ENCODE peak calls at places on chromosome 5, in seven cellular contexts. One of them, this sample, is unnamed.

GRCh38 chr5:39947657-39948056 is 522.9 kb upstream of the DAB2 start:
- DNase-seq in mesenchymal stem cell: no peak
- DNase-seq in IMR-90: peak
- DNase-seq in mesendoderm: no peak
- DNase-seq in H9: no peak
- DNase-seq in neuronal stem cell: no peak
- DNase-seq in H1: no peak
- DNase-seq in this sample: no peak

GRCh38 chr5:10317825-10318682 is 10.4 kb upstream of the CMBL start:
- DNase-seq in neuronal stem cell: no peak
- DNase-seq in IMR-90: no peak
- DNase-seq in H1: no peak
- DNase-seq in mesenchymal stem cell: peak
- DNase-seq in H9: no peak
- DNase-seq in mesendoderm: no peak
- DNase-seq in this sample: no peak

GRCh38 chr5:178077751-178078150 is 35.6 kb upstream of the N4BP3 start:
- DNase-seq in mesenchymal stem cell: no peak
- DNase-seq in H9: peak
- DNase-seq in IMR-90: no peak
- DNase-seq in mesendoderm: peak
- DNase-seq in neuronal stem cell: no peak
- DNase-seq in H1: no peak
- DNase-seq in this sample: peak

GRCh38 chr5:59390074-59390659 is 503.4 kb downstream of the PDE4D start:
- DNase-seq in mesendoderm: peak
- DNase-seq in IMR-90: peak
- DNase-seq in H9: no peak
- DNase-seq in mesenchymal stem cell: peak
- DNase-seq in neuronal stem cell: peak
- DNase-seq in H1: no peak
- DNase-seq in this sample: no peak

GRCh38 chr5:132132138-132132537 is 58.5 kb downstream of the CSF2 start:
- DNase-seq in neuronal stem cell: no peak
- DNase-seq in mesenchymal stem cell: peak
- DNase-seq in H1: no peak
- DNase-seq in mesendoderm: no peak
- DNase-seq in H9: no peak
- DNase-seq in IMR-90: no peak
- DNase-seq in this sample: no peak

GRCh38 chr5:141604318-141604717 is 14.5 kb downstream of the DIAPH1 start:
- DNase-seq in neuronal stem cell: no peak
- DNase-seq in H9: peak
- DNase-seq in mesendoderm: peak
- DNase-seq in IMR-90: peak
- DNase-seq in mesenchymal stem cell: peak
- DNase-seq in H1: no peak
- DNase-seq in this sample: peak

GRCh38 chr5:39716532-39716971 is 291.8 kb upstream of the DAB2 start:
- DNase-seq in H1: peak
- DNase-seq in IMR-90: peak
- DNase-seq in H9: peak
- DNase-seq in mesendoderm: peak
- DNase-seq in mesenchymal stem cell: peak
- DNase-seq in neuronal stem cell: peak
- DNase-seq in this sample: peak

GRCh38 chr5:82295144-82295543 is 17.0 kb upstream of the RPS23 start:
- DNase-seq in H1: no peak
- DNase-seq in mesendoderm: peak
- DNase-seq in H9: no peak
- DNase-seq in mesenchymal stem cell: no peak
- DNase-seq in IMR-90: peak
- DNase-seq in neuronal stem cell: no peak
- DNase-seq in this sample: no peak

GRCh38 chr5:135486679-135487395 is 34.7 kb upstream of the TIFAB start:
- DNase-seq in IMR-90: no peak
- DNase-seq in H1: no peak
- DNase-seq in mesendoderm: no peak
- DNase-seq in H9: no peak
- DNase-seq in neuronal stem cell: no peak
- DNase-seq in mesenchymal stem cell: no peak
- DNase-seq in this sample: no peak

GRCh38 chr5:38938424-38938823 is 92.6 kb downstream of the OSMR start:
- DNase-seq in neuronal stem cell: no peak
- DNase-seq in H1: no peak
- DNase-seq in mesenchymal stem cell: no peak
- DNase-seq in IMR-90: peak
- DNase-seq in mesendoderm: peak
- DNase-seq in H9: no peak
- DNase-seq in this sample: no peak

GRCh38 chr5:169415351-169415750 is 114.4 kb upstream of the SLIT3 start:
- DNase-seq in mesenchymal stem cell: no peak
- DNase-seq in H9: no peak
- DNase-seq in H1: no peak
- DNase-seq in IMR-90: no peak
- DNase-seq in neuronal stem cell: no peak
- DNase-seq in mesendoderm: no peak
- DNase-seq in this sample: no peak

GRCh38 chr5:154901276-154901675 is 36.7 kb downstream of the GEMIN5 start:
- DNase-seq in mesenchymal stem cell: no peak
- DNase-seq in mesendoderm: no peak
- DNase-seq in H9: no peak
- DNase-seq in IMR-90: peak
- DNase-seq in neuronal stem cell: no peak
- DNase-seq in H1: no peak
- DNase-seq in this sample: no peak

GRCh38 chr5:52783226-52783959 is 4.3 kb upstream of the ITGA1 start:
- DNase-seq in IMR-90: no peak
- DNase-seq in mesenchymal stem cell: no peak
- DNase-seq in mesendoderm: no peak
- DNase-seq in neuronal stem cell: no peak
- DNase-seq in H9: no peak
- DNase-seq in H1: no peak
- DNase-seq in this sample: no peak

GRCh38 chr5:157222506-157223230 is 42.0 kb downstream of the ITK start:
- DNase-seq in mesendoderm: no peak
- DNase-seq in mesenchymal stem cell: peak
- DNase-seq in H1: no peak
- DNase-seq in IMR-90: peak
- DNase-seq in H9: no peak
- DNase-seq in neuronal stem cell: no peak
- DNase-seq in this sample: peak

GRCh38 chr5:58987193-58987592 is 404.3 kb downstream of the RAB3C start:
- DNase-seq in mesenchymal stem cell: no peak
- DNase-seq in IMR-90: peak
- DNase-seq in neuronal stem cell: no peak
- DNase-seq in mesendoderm: no peak
- DNase-seq in H9: no peak
- DNase-seq in H1: no peak
- DNase-seq in this sample: no peak

GRCh38 chr5:146357125-146357524 is 18.5 kb downstream of the POU4F3 start:
- DNase-seq in H1: no peak
- DNase-seq in neuronal stem cell: no peak
- DNase-seq in mesendoderm: no peak
- DNase-seq in H9: no peak
- DNase-seq in IMR-90: no peak
- DNase-seq in mesenchymal stem cell: no peak
- DNase-seq in this sample: no peak

GRCh38 chr5:174371600-174372094 is 326.1 kb downstream of the NSG2 start:
- DNase-seq in neuronal stem cell: no peak
- DNase-seq in IMR-90: no peak
- DNase-seq in H9: no peak
- DNase-seq in mesenchymal stem cell: peak
- DNase-seq in H1: no peak
- DNase-seq in mesendoderm: no peak
- DNase-seq in this sample: peak

GRCh38 chr5:14114615-14115251 is 28.4 kb upstream of the TRIO start:
- DNase-seq in mesendoderm: peak
- DNase-seq in IMR-90: no peak
- DNase-seq in neuronal stem cell: no peak
- DNase-seq in mesenchymal stem cell: no peak
- DNase-seq in H9: no peak
- DNase-seq in H1: no peak
- DNase-seq in this sample: peak

GRCh38 chr5:180799902-180800801 is 2.5 kb downstream of the MGAT1 start:
- DNase-seq in H9: no peak
- DNase-seq in H1: no peak
- DNase-seq in mesendoderm: peak
- DNase-seq in neuronal stem cell: no peak
- DNase-seq in IMR-90: peak
- DNase-seq in mesenchymal stem cell: peak
- DNase-seq in this sample: peak

GRCh38 chr5:83340511-83340918 is 131.0 kb upstream of the VCAN start:
- DNase-seq in mesendoderm: no peak
- DNase-seq in H9: no peak
- DNase-seq in neuronal stem cell: no peak
- DNase-seq in H1: no peak
- DNase-seq in mesenchymal stem cell: no peak
- DNase-seq in IMR-90: no peak
- DNase-seq in this sample: no peak

GRCh38 chr5:172943906-172944305 is 15.3 kb upstream of the RPL26L1 start:
- DNase-seq in IMR-90: no peak
- DNase-seq in mesenchymal stem cell: no peak
- DNase-seq in H1: no peak
- DNase-seq in neuronal stem cell: no peak
- DNase-seq in mesendoderm: peak
- DNase-seq in H9: no peak
- DNase-seq in this sample: no peak

DNA sequence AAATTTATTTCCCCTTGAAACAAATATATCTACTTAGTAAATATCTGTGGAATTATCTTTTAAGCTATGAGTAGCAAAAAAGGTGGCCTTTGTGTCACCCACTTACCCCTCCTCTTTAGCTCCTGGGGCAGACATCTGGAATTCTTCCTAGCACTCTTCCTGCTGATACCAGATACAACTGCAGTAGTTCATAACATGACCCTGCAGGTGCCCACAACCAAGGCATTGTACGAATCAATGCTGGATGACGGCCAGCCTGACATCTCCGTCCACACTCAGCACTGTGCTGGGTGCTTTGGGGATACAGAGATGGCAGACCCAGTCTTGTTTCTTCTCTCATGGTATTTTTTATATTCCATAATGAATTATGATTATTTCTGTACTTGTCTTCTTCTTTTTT is 152.3 kb downstream of the GOLPH3 start:
- DNase-seq in mesendoderm: no peak
- DNase-seq in H1: no peak
- DNase-seq in mesenchymal stem cell: no peak
- DNase-seq in neuronal stem cell: no peak
- DNase-seq in IMR-90: no peak
- DNase-seq in H9: no peak
- DNase-seq in this sample: no peak
- H2BK5ac ChIP-seq in mesendoderm: no peak
- H2BK5ac ChIP-seq in H1: no peak
- H2BK5ac ChIP-seq in mesenchymal stem cell: no peak
- H2BK5ac ChIP-seq in neuronal stem cell: no peak
- H2BK5ac ChIP-seq in IMR-90: no peak
- H2BK5ac ChIP-seq in H9: no peak
- H2BK5ac ChIP-seq in this sample: no peak

GRCh38 chr5:151758141-151758429 is 346 bp downstream of the ATOX1 start:
- DNase-seq in mesenchymal stem cell: no peak
- DNase-seq in mesendoderm: no peak
- DNase-seq in neuronal stem cell: no peak
- DNase-seq in H1: no peak
- DNase-seq in IMR-90: no peak
- DNase-seq in H9: no peak
- DNase-seq in this sample: no peak
- H2BK5ac ChIP-seq in mesenchymal stem cell: no peak
- H2BK5ac ChIP-seq in mesendoderm: no peak
- H2BK5ac ChIP-seq in neuronal stem cell: no peak
- H2BK5ac ChIP-seq in H1: no peak
- H2BK5ac ChIP-seq in IMR-90: peak
- H2BK5ac ChIP-seq in H9: no peak
- H2BK5ac ChIP-seq in this sample: peak

GRCh38 chr5:139381837-139382361 is 1.2 kb downstream of the SLC23A1 start:
- DNase-seq in IMR-90: no peak
- DNase-seq in H1: no peak
- DNase-seq in neuronal stem cell: no peak
- DNase-seq in H9: no peak
- DNase-seq in mesenchymal stem cell: no peak
- DNase-seq in mesendoderm: no peak
- DNase-seq in this sample: no peak
- H2BK5ac ChIP-seq in IMR-90: no peak
- H2BK5ac ChIP-seq in H1: no peak
- H2BK5ac ChIP-seq in neuronal stem cell: peak
- H2BK5ac ChIP-seq in H9: no peak
- H2BK5ac ChIP-seq in mesenchymal stem cell: no peak
- H2BK5ac ChIP-seq in mesendoderm: no peak
- H2BK5ac ChIP-seq in this sample: no peak

GRCh38 chr5:68550031-68550430 is 334.5 kb downstream of the PIK3R1 start:
- DNase-seq in neuronal stem cell: no peak
- DNase-seq in IMR-90: no peak
- DNase-seq in H9: no peak
- DNase-seq in mesendoderm: no peak
- DNase-seq in H1: no peak
- DNase-seq in mesenchymal stem cell: no peak
- DNase-seq in this sample: no peak

GRCh38 chr5:68545636-68546325 is 330.2 kb downstream of the PIK3R1 start:
- DNase-seq in mesenchymal stem cell: no peak
- DNase-seq in IMR-90: no peak
- DNase-seq in mesendoderm: no peak
- DNase-seq in neuronal stem cell: no peak
- DNase-seq in H1: no peak
- DNase-seq in H9: no peak
- DNase-seq in this sample: no peak

GRCh38 chr5:68547049-68547448 is 331.5 kb downstream of the PIK3R1 start:
- DNase-seq in mesendoderm: no peak
- DNase-seq in IMR-90: no peak
- DNase-seq in H9: no peak
- DNase-seq in H1: no peak
- DNase-seq in mesenchymal stem cell: no peak
- DNase-seq in neuronal stem cell: no peak
- DNase-seq in this sample: no peak

GRCh38 chr5:68547621-68548020 is 332.1 kb downstream of the PIK3R1 start:
- DNase-seq in IMR-90: peak
- DNase-seq in mesendoderm: no peak
- DNase-seq in neuronal stem cell: no peak
- DNase-seq in mesenchymal stem cell: no peak
- DNase-seq in H1: no peak
- DNase-seq in H9: no peak
- DNase-seq in this sample: no peak

DNA sequence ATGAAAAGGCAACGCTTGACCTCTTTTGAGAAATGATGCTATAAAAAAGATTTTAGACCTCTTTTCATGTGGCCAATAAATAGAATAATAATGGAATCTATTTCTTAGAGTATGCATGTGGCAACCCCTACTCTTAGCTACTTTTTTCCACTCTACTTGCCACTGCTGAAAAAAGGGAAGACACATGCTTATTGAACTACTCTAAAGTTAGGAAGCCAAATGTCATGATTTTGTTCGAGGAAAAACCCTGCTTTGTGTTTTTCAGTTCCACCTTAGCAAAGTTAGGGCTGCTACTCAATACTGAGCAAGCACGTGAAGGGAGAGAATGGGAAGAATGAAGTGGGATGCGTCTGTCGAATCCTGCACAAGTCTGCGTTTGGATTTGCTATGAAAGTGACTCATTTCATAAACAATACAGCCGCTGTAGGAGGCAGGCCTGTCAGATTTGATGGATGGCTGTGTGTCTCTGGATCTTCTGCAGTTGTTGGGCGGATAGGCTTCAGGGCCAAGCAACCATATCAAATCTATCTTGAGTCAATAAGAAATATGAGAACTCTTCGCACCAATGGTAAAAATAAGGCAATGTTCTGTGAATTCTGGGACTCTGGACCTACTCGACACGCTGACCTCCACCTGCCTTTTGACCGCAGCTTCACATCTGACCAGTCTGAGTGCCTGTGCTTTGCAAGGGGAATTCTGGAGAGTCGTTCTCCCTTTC is 333.6 kb downstream of the PIK3R1 start:
- DNase-seq in IMR-90: peak
- DNase-seq in mesenchymal stem cell: peak
- DNase-seq in H1: no peak
- DNase-seq in H9: no peak
- DNase-seq in mesendoderm: no peak
- DNase-seq in neuronal stem cell: no peak
- DNase-seq in this sample: peak
- H2BK5ac ChIP-seq in IMR-90: peak
- H2BK5ac ChIP-seq in mesenchymal stem cell: no peak
- H2BK5ac ChIP-seq in H1: no peak
- H2BK5ac ChIP-seq in H9: no peak
- H2BK5ac ChIP-seq in mesendoderm: no peak
- H2BK5ac ChIP-seq in neuronal stem cell: no peak
- H2BK5ac ChIP-seq in this sample: peak

This sample was measured in trophoblast cell.